ENCODE peak calls at places on chromosomes 16 and 17, in nine cellular contexts. One of them, this sample, is unnamed.

GRCh38 chr17:74431568-74432483 is at the start of gene GPRC5C:
- DNase-seq in KBM-7: peak
- DNase-seq in SW 1271: no peak
- DNase-seq in activated CD8-positive, alpha-beta T cell treated with anti-CD3 and anti-CD28 coated beads, Interleukin-2, amount 10 ng/mL, durations not matched to agents 7 days and 5 days: peak
- DNase-seq in H4: peak
- DNase-seq in ovary: peak
- DNase-seq in A549: peak
- DNase-seq in GM12891: peak
- DNase-seq in T-helper 9 cell: no peak
- DNase-seq in this sample: no peak

GRCh38 chr17:46814446-46814845 is 4.0 kb downstream of the WNT3 start:
- DNase-seq in SW 1271: no peak
- DNase-seq in T-helper 9 cell: no peak
- DNase-seq in A549: no peak
- DNase-seq in activated CD8-positive, alpha-beta T cell treated with anti-CD3 and anti-CD28 coated beads, Interleukin-2, amount 10 ng/mL, durations not matched to agents 7 days and 5 days: no peak
- DNase-seq in ovary: no peak
- DNase-seq in KBM-7: no peak
- DNase-seq in H4: no peak
- DNase-seq in GM12891: no peak
- DNase-seq in this sample: no peak

GRCh38 chr17:42055496-42055895 is 5.1 kb upstream of the C17orf113 start:
- DNase-seq in T-helper 9 cell: no peak
- DNase-seq in activated CD8-positive, alpha-beta T cell treated with anti-CD3 and anti-CD28 coated beads, Interleukin-2, amount 10 ng/mL, durations not matched to agents 7 days and 5 days: no peak
- DNase-seq in SW 1271: no peak
- DNase-seq in GM12891: no peak
- DNase-seq in KBM-7: no peak
- DNase-seq in H4: no peak
- DNase-seq in A549: no peak
- DNase-seq in ovary: no peak
- DNase-seq in this sample: no peak

GRCh38 chr17:82320140-82320840 is 2.9 kb upstream of the CD7 start:
- DNase-seq in A549: no peak
- DNase-seq in H4: no peak
- DNase-seq in ovary: no peak
- DNase-seq in GM12891: no peak
- DNase-seq in T-helper 9 cell: no peak
- DNase-seq in activated CD8-positive, alpha-beta T cell treated with anti-CD3 and anti-CD28 coated beads, Interleukin-2, amount 10 ng/mL, durations not matched to agents 7 days and 5 days: no peak
- DNase-seq in KBM-7: no peak
- DNase-seq in SW 1271: no peak
- DNase-seq in this sample: no peak

GRCh38 chr17:77882481-77883212 is 75.9 kb upstream of the TNRC6C start:
- DNase-seq in T-helper 9 cell: peak
- DNase-seq in SW 1271: no peak
- DNase-seq in GM12891: no peak
- DNase-seq in KBM-7: no peak
- DNase-seq in ovary: no peak
- DNase-seq in activated CD8-positive, alpha-beta T cell treated with anti-CD3 and anti-CD28 coated beads, Interleukin-2, amount 10 ng/mL, durations not matched to agents 7 days and 5 days: peak
- DNase-seq in A549: no peak
- DNase-seq in H4: peak
- DNase-seq in this sample: no peak

GRCh38 chr17:6592193-6592592 is 35.8 kb upstream of the PITPNM3 start:
- DNase-seq in activated CD8-positive, alpha-beta T cell treated with anti-CD3 and anti-CD28 coated beads, Interleukin-2, amount 10 ng/mL, durations not matched to agents 7 days and 5 days: no peak
- DNase-seq in T-helper 9 cell: no peak
- DNase-seq in GM12891: no peak
- DNase-seq in A549: peak
- DNase-seq in SW 1271: no peak
- DNase-seq in H4: no peak
- DNase-seq in ovary: no peak
- DNase-seq in KBM-7: no peak
- DNase-seq in this sample: no peak

GRCh38 chr17:59107306-59107670 is 608 bp upstream of the TRIM37 start:
- DNase-seq in A549: no peak
- DNase-seq in ovary: no peak
- DNase-seq in GM12891: no peak
- DNase-seq in activated CD8-positive, alpha-beta T cell treated with anti-CD3 and anti-CD28 coated beads, Interleukin-2, amount 10 ng/mL, durations not matched to agents 7 days and 5 days: no peak
- DNase-seq in SW 1271: no peak
- DNase-seq in H4: no peak
- DNase-seq in T-helper 9 cell: no peak
- DNase-seq in KBM-7: no peak
- DNase-seq in this sample: no peak

GRCh38 chr16:52002021-52002420 is 544.9 kb downstream of the TOX3 start:
- DNase-seq in KBM-7: no peak
- DNase-seq in SW 1271: no peak
- DNase-seq in activated CD8-positive, alpha-beta T cell treated with anti-CD3 and anti-CD28 coated beads, Interleukin-2, amount 10 ng/mL, durations not matched to agents 7 days and 5 days: no peak
- DNase-seq in H4: no peak
- DNase-seq in ovary: no peak
- DNase-seq in GM12891: no peak
- DNase-seq in T-helper 9 cell: no peak
- DNase-seq in A549: no peak
- DNase-seq in this sample: no peak

GRCh38 chr17:83176272-83176955 is 97.0 kb downstream of the METRNL start:
- DNase-seq in T-helper 9 cell: no peak
- DNase-seq in SW 1271: no peak
- DNase-seq in H4: no peak
- DNase-seq in activated CD8-positive, alpha-beta T cell treated with anti-CD3 and anti-CD28 coated beads, Interleukin-2, amount 10 ng/mL, durations not matched to agents 7 days and 5 days: peak
- DNase-seq in A549: no peak
- DNase-seq in KBM-7: no peak
- DNase-seq in GM12891: no peak
- DNase-seq in ovary: no peak
- DNase-seq in this sample: no peak

GRCh38 chr16:66569827-66570405 is 3.7 kb downstream of the CMTM1 start:
- DNase-seq in KBM-7: no peak
- DNase-seq in GM12891: no peak
- DNase-seq in A549: peak
- DNase-seq in SW 1271: no peak
- DNase-seq in ovary: no peak
- DNase-seq in activated CD8-positive, alpha-beta T cell treated with anti-CD3 and anti-CD28 coated beads, Interleukin-2, amount 10 ng/mL, durations not matched to agents 7 days and 5 days: no peak
- DNase-seq in T-helper 9 cell: no peak
- DNase-seq in H4: peak
- DNase-seq in this sample: no peak

GRCh38 chr16:85492617-85492957 is 120.5 kb upstream of the GSE1 start:
- DNase-seq in KBM-7: no peak
- DNase-seq in GM12891: no peak
- DNase-seq in H4: no peak
- DNase-seq in T-helper 9 cell: no peak
- DNase-seq in activated CD8-positive, alpha-beta T cell treated with anti-CD3 and anti-CD28 coated beads, Interleukin-2, amount 10 ng/mL, durations not matched to agents 7 days and 5 days: no peak
- DNase-seq in SW 1271: no peak
- DNase-seq in ovary: no peak
- DNase-seq in A549: no peak
- DNase-seq in this sample: no peak

GRCh38 chr16:63612462-63613227 is 1509.2 kb downstream of the CDH11 start:
- DNase-seq in KBM-7: no peak
- DNase-seq in GM12891: no peak
- DNase-seq in ovary: no peak
- DNase-seq in H4: peak
- DNase-seq in A549: no peak
- DNase-seq in activated CD8-positive, alpha-beta T cell treated with anti-CD3 and anti-CD28 coated beads, Interleukin-2, amount 10 ng/mL, durations not matched to agents 7 days and 5 days: no peak
- DNase-seq in SW 1271: no peak
- DNase-seq in T-helper 9 cell: no peak
- DNase-seq in this sample: no peak

GRCh38 chr17:75365009-75365930 is 40.2 kb downstream of the GRB2 start:
- DNase-seq in ovary: no peak
- DNase-seq in activated CD8-positive, alpha-beta T cell treated with anti-CD3 and anti-CD28 coated beads, Interleukin-2, amount 10 ng/mL, durations not matched to agents 7 days and 5 days: no peak
- DNase-seq in SW 1271: no peak
- DNase-seq in T-helper 9 cell: no peak
- DNase-seq in A549: no peak
- DNase-seq in H4: no peak
- DNase-seq in KBM-7: no peak
- DNase-seq in GM12891: no peak
- DNase-seq in this sample: no peak

GRCh38 chr16:31363721-31364120 is 8.7 kb downstream of the ITGAX start:
- DNase-seq in GM12891: no peak
- DNase-seq in T-helper 9 cell: no peak
- DNase-seq in H4: no peak
- DNase-seq in SW 1271: no peak
- DNase-seq in KBM-7: no peak
- DNase-seq in ovary: no peak
- DNase-seq in activated CD8-positive, alpha-beta T cell treated with anti-CD3 and anti-CD28 coated beads, Interleukin-2, amount 10 ng/mL, durations not matched to agents 7 days and 5 days: no peak
- DNase-seq in A549: no peak
- DNase-seq in this sample: no peak

GRCh38 chr16:366476-366875 is 3.9 kb downstream of the MRPL28 start:
- DNase-seq in SW 1271: no peak
- DNase-seq in T-helper 9 cell: no peak
- DNase-seq in KBM-7: no peak
- DNase-seq in activated CD8-positive, alpha-beta T cell treated with anti-CD3 and anti-CD28 coated beads, Interleukin-2, amount 10 ng/mL, durations not matched to agents 7 days and 5 days: no peak
- DNase-seq in H4: no peak
- DNase-seq in GM12891: no peak
- DNase-seq in ovary: no peak
- DNase-seq in A549: no peak
- DNase-seq in this sample: no peak

GRCh38 chr16:22670044-22670536 is 143.9 kb upstream of the HS3ST2 start:
- DNase-seq in activated CD8-positive, alpha-beta T cell treated with anti-CD3 and anti-CD28 coated beads, Interleukin-2, amount 10 ng/mL, durations not matched to agents 7 days and 5 days: no peak
- DNase-seq in SW 1271: no peak
- DNase-seq in KBM-7: no peak
- DNase-seq in H4: no peak
- DNase-seq in A549: no peak
- DNase-seq in ovary: no peak
- DNase-seq in GM12891: no peak
- DNase-seq in T-helper 9 cell: no peak
- DNase-seq in this sample: no peak

GRCh38 chr17:79306688-79307323 is 232.2 kb downstream of the ENGASE start:
- DNase-seq in activated CD8-positive, alpha-beta T cell treated with anti-CD3 and anti-CD28 coated beads, Interleukin-2, amount 10 ng/mL, durations not matched to agents 7 days and 5 days: no peak
- DNase-seq in KBM-7: no peak
- DNase-seq in GM12891: no peak
- DNase-seq in T-helper 9 cell: no peak
- DNase-seq in SW 1271: no peak
- DNase-seq in ovary: no peak
- DNase-seq in H4: no peak
- DNase-seq in A549: no peak
- DNase-seq in this sample: no peak

GRCh38 chr17:863880-864279 is 81.7 kb downstream of the MRM3 start:
- DNase-seq in ovary: no peak
- DNase-seq in T-helper 9 cell: no peak
- DNase-seq in H4: no peak
- DNase-seq in A549: no peak
- DNase-seq in GM12891: no peak
- DNase-seq in activated CD8-positive, alpha-beta T cell treated with anti-CD3 and anti-CD28 coated beads, Interleukin-2, amount 10 ng/mL, durations not matched to agents 7 days and 5 days: peak
- DNase-seq in SW 1271: peak
- DNase-seq in KBM-7: peak
- DNase-seq in this sample: no peak

GRCh38 chr17:57892820-57893595 is 43.2 kb upstream of the MRPS23 start:
- DNase-seq in ovary: peak
- DNase-seq in H4: peak
- DNase-seq in T-helper 9 cell: no peak
- DNase-seq in GM12891: no peak
- DNase-seq in activated CD8-positive, alpha-beta T cell treated with anti-CD3 and anti-CD28 coated beads, Interleukin-2, amount 10 ng/mL, durations not matched to agents 7 days and 5 days: no peak
- DNase-seq in SW 1271: no peak
- DNase-seq in KBM-7: peak
- DNase-seq in A549: peak
- DNase-seq in this sample: no peak

GRCh38 chr16:85195271-85195647 is 83.0 kb upstream of the CIBAR2 start:
- DNase-seq in activated CD8-positive, alpha-beta T cell treated with anti-CD3 and anti-CD28 coated beads, Interleukin-2, amount 10 ng/mL, durations not matched to agents 7 days and 5 days: no peak
- DNase-seq in GM12891: no peak
- DNase-seq in ovary: no peak
- DNase-seq in SW 1271: no peak
- DNase-seq in KBM-7: no peak
- DNase-seq in A549: no peak
- DNase-seq in T-helper 9 cell: no peak
- DNase-seq in H4: no peak
- DNase-seq in this sample: no peak

GRCh38 chr17:66726371-66726770 is 108.5 kb upstream of the CACNG5 start:
- DNase-seq in activated CD8-positive, alpha-beta T cell treated with anti-CD3 and anti-CD28 coated beads, Interleukin-2, amount 10 ng/mL, durations not matched to agents 7 days and 5 days: no peak
- DNase-seq in SW 1271: no peak
- DNase-seq in GM12891: no peak
- DNase-seq in KBM-7: no peak
- DNase-seq in A549: no peak
- DNase-seq in T-helper 9 cell: no peak
- DNase-seq in H4: no peak
- DNase-seq in ovary: no peak
- DNase-seq in this sample: no peak

GRCh38 chr16:47624563-47624962 is 163.4 kb downstream of the PHKB start:
- DNase-seq in SW 1271: no peak
- DNase-seq in H4: no peak
- DNase-seq in A549: no peak
- DNase-seq in GM12891: no peak
- DNase-seq in activated CD8-positive, alpha-beta T cell treated with anti-CD3 and anti-CD28 coated beads, Interleukin-2, amount 10 ng/mL, durations not matched to agents 7 days and 5 days: no peak
- DNase-seq in KBM-7: no peak
- DNase-seq in ovary: no peak
- DNase-seq in T-helper 9 cell: no peak
- DNase-seq in this sample: no peak

GRCh38 chr17:76077582-76078110 is 1.3 kb upstream of the ZACN start:
- DNase-seq in GM12891: peak
- DNase-seq in H4: no peak
- DNase-seq in ovary: no peak
- DNase-seq in A549: peak
- DNase-seq in activated CD8-positive, alpha-beta T cell treated with anti-CD3 and anti-CD28 coated beads, Interleukin-2, amount 10 ng/mL, durations not matched to agents 7 days and 5 days: no peak
- DNase-seq in T-helper 9 cell: no peak
- DNase-seq in KBM-7: peak
- DNase-seq in SW 1271: no peak
- DNase-seq in this sample: no peak

GRCh38 chr17:73103661-73104335 is 11.3 kb upstream of the SLC39A11 start:
- DNase-seq in GM12891: no peak
- DNase-seq in SW 1271: no peak
- DNase-seq in A549: no peak
- DNase-seq in KBM-7: no peak
- DNase-seq in activated CD8-positive, alpha-beta T cell treated with anti-CD3 and anti-CD28 coated beads, Interleukin-2, amount 10 ng/mL, durations not matched to agents 7 days and 5 days: no peak
- DNase-seq in T-helper 9 cell: no peak
- DNase-seq in H4: no peak
- DNase-seq in ovary: no peak
- DNase-seq in this sample: no peak